ENCODE peak calls at places on chromosome 6, in four cellular contexts. One of them, this sample, is unnamed.

GRCh38 chr6:113719545-113719944 is 137.6 kb upstream of the MARCKS start:
- DNase-seq in activated T-cell treated with anti-CD3 and anti-CD28 coated beads for 24 hours: no peak
- DNase-seq in hypothalamus: no peak
- DNase-seq in left cardiac atrium: no peak
- DNase-seq in this sample: no peak

GRCh38 chr6:52330470-52330869 is 31.5 kb upstream of the PAQR8 start:
- DNase-seq in activated T-cell treated with anti-CD3 and anti-CD28 coated beads for 24 hours: no peak
- DNase-seq in hypothalamus: no peak
- DNase-seq in left cardiac atrium: no peak
- DNase-seq in this sample: no peak

GRCh38 chr6:22954749-22955385 is 385.5 kb downstream of the HDGFL1 start:
- DNase-seq in activated T-cell treated with anti-CD3 and anti-CD28 coated beads for 24 hours: no peak
- DNase-seq in hypothalamus: no peak
- DNase-seq in left cardiac atrium: no peak
- DNase-seq in this sample: no peak

GRCh38 chr6:24329022-24329421 is 28.8 kb downstream of the DCDC2 start:
- DNase-seq in activated T-cell treated with anti-CD3 and anti-CD28 coated beads for 24 hours: no peak
- DNase-seq in hypothalamus: no peak
- DNase-seq in left cardiac atrium: no peak
- DNase-seq in this sample: no peak

GRCh38 chr6:170030284-170031095 is 260.4 kb downstream of the DLL1 start:
- DNase-seq in activated T-cell treated with anti-CD3 and anti-CD28 coated beads for 24 hours: no peak
- DNase-seq in hypothalamus: no peak
- DNase-seq in left cardiac atrium: no peak
- DNase-seq in this sample: no peak

GRCh38 chr6:112253842-112254816 is at the start of gene LAMA4:
- DNase-seq in activated T-cell treated with anti-CD3 and anti-CD28 coated beads for 24 hours: no peak
- DNase-seq in hypothalamus: no peak
- DNase-seq in left cardiac atrium: peak
- DNase-seq in this sample: no peak

GRCh38 chr6:30880563-30881252 is 3.6 kb upstream of the DDR1 start:
- DNase-seq in activated T-cell treated with anti-CD3 and anti-CD28 coated beads for 24 hours: no peak
- DNase-seq in hypothalamus: peak
- DNase-seq in left cardiac atrium: no peak
- DNase-seq in this sample: no peak

GRCh38 chr6:158499601-158500000 is 60.3 kb upstream of the TMEM181 start:
- DNase-seq in activated T-cell treated with anti-CD3 and anti-CD28 coated beads for 24 hours: no peak
- DNase-seq in hypothalamus: no peak
- DNase-seq in left cardiac atrium: no peak
- DNase-seq in this sample: no peak

GRCh38 chr6:80438728-80439127 is 332.3 kb downstream of the BCKDHB start:
- DNase-seq in activated T-cell treated with anti-CD3 and anti-CD28 coated beads for 24 hours: no peak
- DNase-seq in hypothalamus: no peak
- DNase-seq in left cardiac atrium: no peak
- DNase-seq in this sample: no peak

GRCh38 chr6:50145125-50145524 is 95.4 kb upstream of the DEFB112 start:
- DNase-seq in activated T-cell treated with anti-CD3 and anti-CD28 coated beads for 24 hours: no peak
- DNase-seq in hypothalamus: no peak
- DNase-seq in left cardiac atrium: no peak
- DNase-seq in this sample: no peak

GRCh38 chr6:11785953-11786579 is 7.5 kb upstream of the ADTRP start:
- DNase-seq in activated T-cell treated with anti-CD3 and anti-CD28 coated beads for 24 hours: peak
- DNase-seq in hypothalamus: no peak
- DNase-seq in left cardiac atrium: no peak
- DNase-seq in this sample: no peak

GRCh38 chr6:14001329-14002012 is 76.7 kb downstream of the RNF182 start:
- DNase-seq in activated T-cell treated with anti-CD3 and anti-CD28 coated beads for 24 hours: no peak
- DNase-seq in hypothalamus: peak
- DNase-seq in left cardiac atrium: no peak
- DNase-seq in this sample: no peak

GRCh38 chr6:102736941-102737368 is 1343.4 kb downstream of the GRIK2 start:
- DNase-seq in activated T-cell treated with anti-CD3 and anti-CD28 coated beads for 24 hours: no peak
- DNase-seq in hypothalamus: no peak
- DNase-seq in left cardiac atrium: no peak
- DNase-seq in this sample: no peak